ENCODE peak calls at places on chromosome 22, in six cellular contexts. M is A549, K is K562, A is IMR-90, B is GM12878, W is HepG2. G is an unnamed sample.

GRCh38 chr22:44375451-44375850 is 62.7 kb upstream of the SHISAL1 start:
- DNase-seq in M (no peak), K (no peak), A (no peak), B (no peak), W (no peak), G (no peak)

GRCh38 chr22:45478108-45478771 is 24.4 kb upstream of the FBLN1 start:
- DNase-seq in M (peak), K (no peak), A (peak), B (no peak), W (peak), G (no peak)

GRCh38 chr22:20980523-20980922 is 1.6 kb upstream of the LZTR1 start:
- DNase-seq in M (no peak), K (peak), A (no peak), B (no peak), W (no peak), G (no peak)

GRCh38 chr22:22750335-22751042 is 106.1 kb downstream of the GGTLC2 start:
- DNase-seq in M (no peak), K (no peak), A (no peak), B (no peak), W (no peak), G (no peak)

GRCh38 chr22:44689173-44689572 is 12.8 kb upstream of the PRR5 start:
- DNase-seq in M (no peak), K (no peak), A (peak), B (no peak), W (no peak), G (no peak)

GRCh38 chr22:38843201-38843715 is 570 bp downstream of the NPTXR start:
- DNase-seq in M (peak), K (peak), A (peak), B (no peak), W (peak), G (peak)

GRCh38 chr22:38966379-38966700 is 8.9 kb downstream of the APOBEC3A start:
- DNase-seq in M (no peak), K (peak), A (no peak), B (no peak), W (no peak), G (no peak)

GRCh38 chr22:40498454-40499186 is 128.2 kb downstream of the SGSM3 start:
- DNase-seq in M (peak), K (no peak), A (peak), B (no peak), W (peak), G (no peak)

GRCh38 chr22:17924735-17925727 is 99.3 kb downstream of the MICAL3 start:
- DNase-seq in M (no peak), K (no peak), A (no peak), B (no peak), W (no peak), G (no peak)

GRCh38 chr22:45460288-45461109 is 42.2 kb upstream of the FBLN1 start:
- DNase-seq in M (no peak), K (no peak), A (peak), B (no peak), W (no peak), G (no peak)

GRCh38 chr22:35113341-35113740 is 47.4 kb downstream of the ISX start:
- DNase-seq in M (no peak), K (no peak), A (no peak), B (no peak), W (no peak), G (no peak)

GRCh38 chr22:35114296-35114980 is 48.5 kb downstream of the ISX start:
- DNase-seq in M (no peak), K (no peak), A (no peak), B (no peak), W (no peak), G (no peak)

GRCh38 chr22:35115515-35115914 is 49.6 kb downstream of the ISX start:
- DNase-seq in M (no peak), K (no peak), A (no peak), B (no peak), W (no peak), G (no peak)

GRCh38 chr22:35116817-35117216 is 50.9 kb downstream of the ISX start:
- DNase-seq in M (no peak), K (no peak), A (no peak), B (no peak), W (no peak), G (no peak)

GRCh38 chr22:35116269-35116668 is 50.3 kb downstream of the ISX start:
- DNase-seq in M (no peak), K (no peak), A (no peak), B (no peak), W (no peak), G (no peak)
- TF ChIP-seq BHLHE40 in M (no peak), K (no peak), A (no peak), B (no peak), W (no peak), G (no peak)

GRCh38 chr22:37211075-37211852 is 1.0 kb downstream of the SSTR3 start:
- DNase-seq in M (no peak), K (no peak), A (no peak), B (no peak), W (no peak), G (no peak)

GRCh38 chr22:37207981-37208380 is 4.3 kb downstream of the SSTR3 start:
- DNase-seq in M (no peak), K (no peak), A (no peak), B (no peak), W (no peak), G (no peak)

GRCh38 chr22:37210041-37210803 is 2.1 kb downstream of the SSTR3 start:
- DNase-seq in M (no peak), K (no peak), A (no peak), B (no peak), W (no peak), G (no peak)

GRCh38 chr22:37208401-37209139 is 3.7 kb downstream of the SSTR3 start:
- DNase-seq in M (no peak), K (no peak), A (no peak), B (no peak), W (no peak), G (no peak)

DNA sequence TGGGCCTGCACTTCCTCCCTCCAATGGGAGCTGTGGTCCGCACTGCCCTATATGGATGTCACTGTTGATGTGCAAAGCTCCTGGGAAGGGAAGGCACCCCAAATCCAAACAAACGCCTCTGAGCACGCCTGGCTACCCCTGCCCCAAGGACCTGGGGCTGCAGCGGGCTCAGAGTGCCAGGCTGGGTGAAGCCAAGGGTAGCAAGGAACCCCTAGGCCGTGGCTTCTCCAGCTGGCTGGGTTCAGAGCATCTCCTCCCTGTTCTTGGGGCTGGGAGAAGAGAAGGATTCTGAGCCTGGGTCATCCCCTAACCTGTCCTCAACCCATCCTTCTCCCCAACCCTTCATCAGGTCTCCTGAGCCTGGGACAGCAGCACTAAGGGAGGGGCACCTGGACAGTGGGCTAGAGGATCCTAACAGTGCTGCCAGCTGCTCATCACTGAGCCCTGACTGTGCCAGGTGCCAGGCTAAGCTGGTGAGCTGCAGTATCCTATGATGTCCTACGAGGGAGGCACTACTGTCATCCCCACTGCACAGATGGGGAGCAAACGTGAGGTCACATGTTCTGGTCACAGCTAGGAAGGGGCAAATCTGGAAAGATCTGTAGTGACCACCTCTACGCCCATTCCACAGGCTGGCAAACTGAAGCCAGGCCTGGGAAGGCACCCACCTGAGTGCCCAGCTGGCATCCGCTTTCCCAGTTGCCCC is 3.0 kb downstream of the SSTR3 start:
- DNase-seq in M (no peak), K (no peak), A (no peak), B (no peak), W (no peak), G (no peak)
- TF ChIP-seq BHLHE40 in M (no peak), K (no peak), A (no peak), B (no peak), W (no peak), G (no peak)

GRCh38 chr22:42747701-42748513 is 27.2 kb upstream of the A4GALT start:
- DNase-seq in M (no peak), K (no peak), A (peak), B (no peak), W (peak), G (no peak)
- TF ChIP-seq BHLHE40 in M (no peak), K (no peak), A (no peak), B (no peak), W (no peak), G (no peak)

GRCh38 chr22:19582033-19582693 is 58.0 kb upstream of the CLDN5 start:
- DNase-seq in M (no peak), K (peak), A (no peak), B (no peak), W (no peak), G (no peak)

GRCh38 chr22:19590696-19591095 is 66.5 kb upstream of the CLDN5 start:
- DNase-seq in M (no peak), K (no peak), A (no peak), B (no peak), W (no peak), G (no peak)

GRCh38 chr22:19591568-19591967 is 67.4 kb upstream of the CLDN5 start:
- DNase-seq in M (no peak), K (no peak), A (no peak), B (no peak), W (no peak), G (no peak)

GRCh38 chr22:19592464-19592863 is 68.3 kb upstream of the CLDN5 start:
- DNase-seq in M (no peak), K (no peak), A (no peak), B (no peak), W (no peak), G (no peak)

DNA sequence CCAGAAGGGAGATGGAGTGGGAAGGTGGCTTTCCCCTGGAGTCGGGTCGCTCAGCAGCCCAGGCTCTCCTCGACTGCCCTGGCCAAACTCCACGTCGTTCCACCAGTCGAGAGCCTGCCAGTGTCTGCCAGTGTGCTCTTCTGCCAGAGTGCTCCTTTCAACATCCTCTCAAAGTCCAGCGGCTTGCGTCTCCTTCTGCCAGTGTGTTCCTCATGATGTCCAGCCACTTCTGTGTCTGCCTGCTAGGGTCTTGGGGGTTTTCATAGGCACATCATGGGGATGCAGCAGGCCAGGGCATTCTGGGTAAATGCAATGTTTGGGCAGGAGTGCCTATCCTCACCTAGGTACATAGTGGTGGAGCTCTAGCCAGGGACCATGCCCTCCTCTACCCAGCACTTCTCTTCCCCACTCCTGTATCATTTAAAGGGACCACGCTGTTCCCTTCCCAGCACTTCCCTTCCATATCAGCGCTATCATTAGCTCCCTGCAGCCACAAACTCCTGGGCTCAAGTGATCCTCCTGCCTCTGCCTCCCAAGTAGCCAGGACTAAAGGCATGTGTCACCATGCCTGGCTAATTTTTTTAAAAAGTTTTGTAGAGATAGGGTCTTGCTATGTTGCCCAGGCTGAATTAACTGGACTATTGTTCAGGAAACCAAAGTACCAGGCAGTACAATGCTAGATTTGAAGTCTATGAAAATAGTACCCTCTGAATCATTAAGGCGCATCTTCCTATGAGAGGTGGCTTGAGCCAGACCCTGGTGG is 62.9 kb upstream of the CLDN5 start:
- DNase-seq in M (no peak), K (no peak), A (no peak), B (no peak), W (no peak), G (no peak)
- TF ChIP-seq BHLHE40 in M (no peak), K (no peak), A (no peak), B (no peak), W (no peak), G (no peak)

DNA sequence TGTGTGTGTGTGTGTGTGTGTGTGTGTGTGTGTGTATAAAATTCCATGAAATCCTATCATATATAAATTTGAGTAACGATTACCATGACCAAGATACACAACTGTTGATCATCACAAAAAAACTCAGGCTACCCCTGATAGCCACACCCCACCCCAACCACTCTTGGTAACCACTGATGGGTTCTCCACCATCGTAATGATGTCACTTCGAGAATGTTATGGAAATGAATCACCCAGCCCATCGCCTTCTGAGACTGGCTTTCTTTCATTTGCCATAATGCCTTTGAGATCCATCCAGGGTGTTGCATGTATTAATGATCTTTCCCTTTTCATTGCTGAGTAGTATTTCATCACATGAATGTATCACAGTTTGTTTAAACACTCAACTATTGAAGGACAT is 496.0 kb downstream of the MIAT start:
- DNase-seq in M (no peak), K (no peak), A (no peak), B (no peak), W (no peak), G (no peak)
- TF ChIP-seq BHLHE40 in M (no peak), K (no peak), A (no peak), B (no peak), W (no peak), G (no peak)

GRCh38 chr22:31248138-31248745 is 36.1 kb downstream of the LIMK2 start:
- DNase-seq in M (no peak), K (peak), A (peak), B (no peak), W (no peak), G (peak)

GRCh38 chr22:31250740-31251330 is 38.7 kb downstream of the LIMK2 start:
- DNase-seq in M (no peak), K (no peak), A (no peak), B (no peak), W (peak), G (no peak)

GRCh38 chr22:31248965-31249940 is 37.2 kb downstream of the LIMK2 start:
- DNase-seq in M (no peak), K (no peak), A (no peak), B (no peak), W (no peak), G (no peak)

GRCh38 chr22:31259798-31260473 is 32.4 kb downstream of the PIK3IP1 start:
- DNase-seq in M (no peak), K (no peak), A (no peak), B (no peak), W (no peak), G (no peak)

DNA sequence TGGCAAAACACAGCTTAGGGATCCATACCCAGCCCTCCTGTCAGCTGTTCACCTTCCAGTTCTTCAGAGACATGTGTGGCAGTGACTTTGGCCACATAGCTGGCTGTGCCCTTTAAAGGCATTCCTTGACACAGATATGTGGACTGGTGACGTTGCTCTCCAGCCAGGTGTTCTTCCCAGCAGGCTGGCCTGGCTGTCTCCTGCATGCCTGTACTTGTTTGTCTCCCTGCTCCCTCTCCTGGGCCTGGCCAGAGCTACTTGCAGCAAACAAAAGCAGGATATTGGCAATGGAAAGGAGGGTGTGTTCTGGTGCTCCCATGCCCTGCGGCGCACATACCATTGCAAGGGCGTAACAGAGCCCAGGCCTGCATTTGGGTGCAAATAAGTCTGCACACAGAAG is 38.3 kb downstream of the PIK3IP1 start:
- DNase-seq in M (no peak), K (no peak), A (no peak), B (no peak), W (peak), G (no peak)
- TF ChIP-seq BHLHE40 in M (no peak), K (no peak), A (no peak), B (no peak), W (no peak), G (no peak)

G was measured in HEK293T.